ENCODE peak calls at places on chromosomes 6 and 20, in nine cellular contexts. Z is psoas muscle; K is right cardiac atrium; S is IMR-90; B is GM23248; M is aorta; T is cardiac muscle cell; G is ascending aorta; U is CD8-positive, alpha-beta T cell. C is an unnamed sample.

GRCh38 chr20:973785-974194 is 28.3 kb downstream of the RSPO4 start:
- DNase-seq in S (peak; percentile 10), Z (no peak), K (no peak), U (peak; percentile 17), B (peak; percentile 89), M (no peak), G (no peak), T (peak; percentile 72), C (no peak)

GRCh38 chr6:33289784-33290315 is 449 bp downstream of the PFDN6 start:
- DNase-seq in G (no peak), B (peak; percentile 66), M (no peak), S (no peak), U (no peak), T (no peak), Z (no peak), K (no peak), C (no peak)

GRCh38 chr6:108438918-108439317 is 121.8 kb upstream of the FOXO3 start:
- DNase-seq in K (no peak), U (no peak), S (no peak), M (no peak), T (peak; percentile 19), Z (no peak), G (no peak), B (peak; percentile 18), C (no peak)

GRCh38 chr6:41022294-41022693 is 16.7 kb downstream of the UNC5CL start:
- DNase-seq in G (no peak), T (peak; percentile 13), M (no peak), B (peak; percentile 18), Z (no peak), S (no peak), K (no peak), U (no peak), C (no peak)

GRCh38 chr20:32274359-32274758 is 3.1 kb upstream of the KIF3B start:
- DNase-seq in B (no peak), K (no peak), U (no peak), T (no peak), G (peak; percentile 25), S (no peak), Z (no peak), M (no peak), C (no peak)

GRCh38 chr6:41706876-41707564 is 28.4 kb downstream of the TFEB start:
- DNase-seq in M (peak; percentile 75), Z (peak; percentile 61), B (peak; percentile 77), U (no peak), K (no peak), T (peak; percentile 80), G (no peak), S (peak; percentile 53), C (no peak)

GRCh38 chr6:126337323-126337722 is 2.6 kb upstream of the CENPW start:
- DNase-seq in G (peak; percentile 68), S (peak; percentile 63), U (no peak), K (no peak), B (peak; percentile 83), T (peak; percentile 89), Z (no peak), M (no peak), C (no peak)

GRCh38 chr6:220736-221475 is 71.4 kb upstream of the DUSP22 start:
- DNase-seq in M (no peak), U (no peak), S (peak; percentile 72), T (no peak), B (peak; percentile 30), K (no peak), Z (no peak), G (peak; percentile 13), C (no peak)

GRCh38 chr6:161033667-161034066 is 42.1 kb downstream of the MAP3K4 start:
- DNase-seq in K (no peak), T (no peak), G (no peak), U (no peak), S (no peak), B (peak; percentile 17), Z (no peak), M (no peak), C (no peak)

GRCh38 chr6:144259988-144260387 is 25.1 kb upstream of the UTRN start:
- DNase-seq in G (no peak), T (no peak), M (no peak), S (no peak), U (no peak), K (no peak), Z (no peak), B (peak; percentile 54), C (no peak)

GRCh38 chr20:36092424-36093024 is 62.0 kb upstream of the EPB41L1 start:
- DNase-seq in G (no peak), K (peak; percentile 74), B (peak; percentile 65), T (peak; percentile 33), U (no peak), Z (peak; percentile 41), S (no peak), M (peak; percentile 52), C (peak; percentile 30)

GRCh38 chr20:51995551-51995951 is 193.2 kb upstream of the SALL4 start:
- DNase-seq in B (no peak), G (no peak), M (no peak), Z (no peak), T (no peak), U (no peak), S (no peak), K (no peak), C (no peak)

GRCh38 chr6:30495993-30496392 is 6.7 kb downstream of the HLA-E start:
- DNase-seq in M (no peak), G (no peak), U (no peak), T (no peak), K (no peak), Z (no peak), S (no peak), B (no peak), C (no peak)

GRCh38 chr20:48716086-48716485 is 111.7 kb downstream of the PREX1 start:
- DNase-seq in U (peak; percentile 65), Z (no peak), K (peak; percentile 55), G (no peak), T (no peak), S (no peak), M (no peak), B (no peak), C (no peak)

GRCh38 chr20:63441777-63442493 is 30.5 kb downstream of the KCNQ2 start:
- DNase-seq in Z (peak; percentile 61), K (peak; percentile 85), B (peak; percentile 66), U (peak; percentile 59), M (no peak), G (no peak), T (peak; percentile 49), S (peak; percentile 17), C (peak; percentile 69)

GRCh38 chr6:75275067-75275466 is 9.5 kb downstream of the TMEM30A start:
- DNase-seq in T (peak; percentile 23), S (peak; percentile 97), Z (no peak), B (peak; percentile 81), U (no peak), M (no peak), G (no peak), K (no peak), C (no peak)

GRCh38 chr6:30206799-30207618 is 6.2 kb downstream of the TRIM26 start:
- DNase-seq in Z (no peak), M (no peak), K (no peak), U (no peak), B (peak; percentile 58), G (no peak), S (peak; percentile 20), T (peak; percentile 38), C (no peak)

GRCh38 chr20:6835609-6836008 is 68.1 kb downstream of the BMP2 start:
- DNase-seq in K (no peak), U (no peak), B (no peak), G (no peak), Z (no peak), T (no peak), S (no peak), M (no peak), C (no peak)

DNA sequence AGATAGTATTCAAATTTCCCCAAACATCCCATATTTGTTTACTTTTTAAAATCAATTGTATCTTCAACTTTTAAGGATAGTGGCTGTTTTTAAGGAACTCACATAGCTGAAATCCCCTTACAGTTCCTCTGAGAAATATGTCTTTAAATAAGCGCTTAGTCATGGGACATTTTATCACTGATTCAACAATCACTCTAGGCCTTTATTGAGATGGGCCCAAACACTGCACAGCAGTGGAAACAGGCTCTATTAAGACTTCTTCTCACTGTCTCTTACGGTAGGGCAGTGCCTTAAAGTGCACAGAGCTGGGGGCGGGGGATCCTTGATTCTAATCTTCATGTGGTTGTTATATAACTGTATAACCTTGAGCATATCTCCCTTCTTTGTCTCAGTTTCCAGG is 59.8 kb upstream of the RREB1 start:
- DNase-seq in G (no peak), M (no peak), S (peak; percentile 41), B (peak; percentile 20), T (peak; percentile 26), U (no peak), K (no peak), Z (no peak), C (no peak)
- H3K27me3 ChIP-seq in G (no peaks in the 10 kb centered on the region), M (no peaks in the 10 kb centered on the region), S (no peaks in the 10 kb centered on the region), B (no peaks in the 10 kb centered on the region), T (no peaks in the 10 kb centered on the region), U (no peaks in the 10 kb centered on the region), K (no peaks in the 10 kb centered on the region), Z (no peaks in the 10 kb centered on the region), C (no peaks in the 10 kb centered on the region)

GRCh38 chr6:118708736-118709135 is 57.3 kb upstream of the CEP85L start:
- DNase-seq in B (peak; percentile 75), U (no peak), Z (no peak), M (no peak), S (peak; percentile 66), T (peak; percentile 64), K (no peak), G (no peak), C (no peak)
- H3K4me1 ChIP-seq in B (peaks cover 63% of the 10 kb centered on the region), U (peaks cover 75% of the 10 kb centered on the region), Z (peaks cover 37% of the 10 kb centered on the region), M (no peaks in the 10 kb centered on the region), S (peaks cover 10% of the 10 kb centered on the region), T (peaks cover 25% of the 10 kb centered on the region), K (peaks cover 5% of the 10 kb centered on the region), G (no peaks in the 10 kb centered on the region), C (peaks cover 32% of the 10 kb centered on the region)

DNA sequence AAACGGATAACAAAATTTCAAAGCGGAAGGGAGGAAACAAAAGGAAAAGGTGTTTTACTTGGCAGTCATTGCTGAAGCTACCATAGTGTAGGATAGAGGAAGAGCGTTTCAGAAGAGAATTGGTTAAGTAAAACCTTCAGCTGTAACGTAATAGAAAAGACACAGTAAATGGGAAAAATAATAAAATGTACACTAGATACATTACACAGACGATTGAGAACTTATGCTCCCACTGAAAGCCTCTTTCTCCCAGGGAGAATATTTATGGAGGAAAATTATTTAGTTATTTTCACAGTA is 90.8 kb upstream of the PRDM1 start:
- DNase-seq in Z (no peak), M (no peak), B (no peak), K (no peak), S (peak; percentile 17), G (no peak), T (no peak), U (no peak), C (no peak)
- H3K27me3 ChIP-seq in Z (peaks cover 13% of the 10 kb centered on the region), M (no peaks in the 10 kb centered on the region), B (no peaks in the 10 kb centered on the region), K (no peaks in the 10 kb centered on the region), S (no peaks in the 10 kb centered on the region), G (peaks cover 20% of the 10 kb centered on the region), T (peaks cover 80% of the 10 kb centered on the region), U (peaks cover 43% of the 10 kb centered on the region), C (peaks cover 100% of the 10 kb centered on the region)

DNA sequence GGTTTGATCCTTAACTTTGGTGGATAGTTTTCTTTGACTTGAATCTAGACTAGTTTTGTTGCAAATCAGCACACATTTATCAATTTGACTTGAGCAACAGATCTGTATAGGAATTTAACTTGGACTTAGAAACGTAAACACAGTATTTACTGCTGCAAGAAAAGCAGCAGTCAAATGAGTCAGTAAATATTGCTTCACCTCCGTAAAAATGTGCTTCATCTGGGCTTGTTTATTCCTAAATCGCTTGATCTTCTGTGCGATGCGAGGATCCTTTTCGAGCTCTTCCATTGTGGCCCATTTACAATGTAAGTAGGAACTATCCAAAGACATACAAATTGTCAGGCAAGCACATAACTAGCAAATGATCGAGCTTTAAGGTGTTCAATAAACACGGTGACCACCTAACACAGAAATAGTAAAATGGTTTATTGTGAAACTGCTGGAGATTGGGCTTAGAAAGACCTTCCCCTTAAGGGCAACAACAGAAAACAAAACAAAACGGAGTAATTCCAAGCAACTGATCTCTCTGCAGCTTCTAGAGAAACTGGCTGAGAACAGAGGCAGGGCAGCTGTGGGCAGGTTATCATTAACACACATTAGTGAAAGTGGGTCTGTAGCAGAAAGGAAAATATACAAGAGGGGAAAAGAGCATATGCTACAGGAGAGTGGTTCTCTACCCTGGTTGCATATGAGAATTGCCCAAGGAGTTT is 120.8 kb downstream of the CHD6 start:
- DNase-seq in S (peak; percentile 62), Z (no peak), U (no peak), K (no peak), T (no peak), G (no peak), M (no peak), B (no peak), C (no peak)
- H3K4me1 ChIP-seq in S (peaks cover 7% of the 10 kb centered on the region), Z (peaks cover 16% of the 10 kb centered on the region), U (no peaks in the 10 kb centered on the region), K (peaks cover 2% of the 10 kb centered on the region), T (no peaks in the 10 kb centered on the region), G (no peaks in the 10 kb centered on the region), M (peaks cover 8% of the 10 kb centered on the region), B (peaks cover 24% of the 10 kb centered on the region), C (peaks cover 19% of the 10 kb centered on the region)